ENCODE peak calls at places on chromosomes 7 and 10, in seven cellular contexts. One of them, this sample, is unnamed.

GRCh38 chr7:116772423-116772852 is 89.9 kb upstream of the CAPZA2 start:
- DNase-seq in astrocyte: peak
- DNase-seq in epithelial cell of proximal tubule: peak
- DNase-seq in stomach: no peak
- DNase-seq in Jurkat, Clone E6-1: no peak
- DNase-seq in HAP-1: no peak
- DNase-seq in Peyer's patch: no peak
- DNase-seq in this sample: no peak

GRCh38 chr7:34438436-34438835 is 219.6 kb upstream of the NPSR1 start:
- DNase-seq in astrocyte: no peak
- DNase-seq in epithelial cell of proximal tubule: no peak
- DNase-seq in stomach: no peak
- DNase-seq in Jurkat, Clone E6-1: no peak
- DNase-seq in HAP-1: no peak
- DNase-seq in Peyer's patch: no peak
- DNase-seq in this sample: no peak

GRCh38 chr10:58642283-58642682 is 129.6 kb downstream of the BICC1 start:
- DNase-seq in astrocyte: peak
- DNase-seq in epithelial cell of proximal tubule: no peak
- DNase-seq in stomach: no peak
- DNase-seq in Jurkat, Clone E6-1: no peak
- DNase-seq in HAP-1: no peak
- DNase-seq in Peyer's patch: no peak
- DNase-seq in this sample: no peak

GRCh38 chr7:28272461-28272877 is 91.9 kb upstream of the JAZF1 start:
- DNase-seq in astrocyte: peak
- DNase-seq in epithelial cell of proximal tubule: no peak
- DNase-seq in stomach: peak
- DNase-seq in Jurkat, Clone E6-1: peak
- DNase-seq in HAP-1: peak
- DNase-seq in Peyer's patch: peak
- DNase-seq in this sample: no peak

GRCh38 chr7:92875719-92876118 is 39.3 kb upstream of the CDK6 start:
- DNase-seq in astrocyte: peak
- DNase-seq in epithelial cell of proximal tubule: no peak
- DNase-seq in stomach: no peak
- DNase-seq in Jurkat, Clone E6-1: no peak
- DNase-seq in HAP-1: no peak
- DNase-seq in Peyer's patch: no peak
- DNase-seq in this sample: no peak

GRCh38 chr7:81209059-81209458 is 290.2 kb upstream of the SEMA3C start:
- DNase-seq in astrocyte: no peak
- DNase-seq in epithelial cell of proximal tubule: no peak
- DNase-seq in stomach: no peak
- DNase-seq in Jurkat, Clone E6-1: no peak
- DNase-seq in HAP-1: no peak
- DNase-seq in Peyer's patch: no peak
- DNase-seq in this sample: no peak

GRCh38 chr7:135743907-135744789 is 4.5 kb downstream of the FAM180A start:
- DNase-seq in astrocyte: peak
- DNase-seq in epithelial cell of proximal tubule: no peak
- DNase-seq in stomach: no peak
- DNase-seq in Jurkat, Clone E6-1: no peak
- DNase-seq in HAP-1: no peak
- DNase-seq in Peyer's patch: no peak
- DNase-seq in this sample: peak

GRCh38 chr7:152588350-152588749 is 87.6 kb downstream of the XRCC2 start:
- DNase-seq in astrocyte: peak
- DNase-seq in epithelial cell of proximal tubule: peak
- DNase-seq in stomach: no peak
- DNase-seq in Jurkat, Clone E6-1: no peak
- DNase-seq in HAP-1: no peak
- DNase-seq in Peyer's patch: no peak
- DNase-seq in this sample: no peak

GRCh38 chr7:46814516-46815250 is 767.2 kb downstream of the TNS3 start:
- DNase-seq in astrocyte: no peak
- DNase-seq in epithelial cell of proximal tubule: no peak
- DNase-seq in stomach: no peak
- DNase-seq in Jurkat, Clone E6-1: no peak
- DNase-seq in HAP-1: no peak
- DNase-seq in Peyer's patch: no peak
- DNase-seq in this sample: no peak

GRCh38 chr7:77245015-77245755 is 45.6 kb upstream of the FGL2 start:
- DNase-seq in astrocyte: no peak
- DNase-seq in epithelial cell of proximal tubule: no peak
- DNase-seq in stomach: no peak
- DNase-seq in Jurkat, Clone E6-1: no peak
- DNase-seq in HAP-1: no peak
- DNase-seq in Peyer's patch: peak
- DNase-seq in this sample: no peak

GRCh38 chr10:48251152-48251524 is 23.4 kb downstream of the FRMPD2 start:
- DNase-seq in astrocyte: no peak
- DNase-seq in epithelial cell of proximal tubule: no peak
- DNase-seq in stomach: peak
- DNase-seq in Jurkat, Clone E6-1: no peak
- DNase-seq in HAP-1: no peak
- DNase-seq in Peyer's patch: no peak
- DNase-seq in this sample: no peak

GRCh38 chr10:7407368-7408002 is 3.3 kb downstream of the SFMBT2 start:
- DNase-seq in astrocyte: no peak
- DNase-seq in epithelial cell of proximal tubule: no peak
- DNase-seq in stomach: no peak
- DNase-seq in Jurkat, Clone E6-1: no peak
- DNase-seq in HAP-1: no peak
- DNase-seq in Peyer's patch: no peak
- DNase-seq in this sample: no peak

GRCh38 chr10:8431511-8431910 is 377.0 kb downstream of the GATA3 start:
- DNase-seq in astrocyte: peak
- DNase-seq in epithelial cell of proximal tubule: no peak
- DNase-seq in stomach: no peak
- DNase-seq in Jurkat, Clone E6-1: peak
- DNase-seq in HAP-1: no peak
- DNase-seq in Peyer's patch: no peak
- DNase-seq in this sample: no peak

GRCh38 chr7:78472519-78472918 is 673.9 kb downstream of the PHTF2 start:
- DNase-seq in astrocyte: peak
- DNase-seq in epithelial cell of proximal tubule: peak
- DNase-seq in stomach: no peak
- DNase-seq in Jurkat, Clone E6-1: no peak
- DNase-seq in HAP-1: no peak
- DNase-seq in Peyer's patch: no peak
- DNase-seq in this sample: peak

GRCh38 chr10:79069325-79070090 is 742 bp downstream of the ZMIZ1 start:
- DNase-seq in astrocyte: no peak
- DNase-seq in epithelial cell of proximal tubule: no peak
- DNase-seq in stomach: peak
- DNase-seq in Jurkat, Clone E6-1: no peak
- DNase-seq in HAP-1: no peak
- DNase-seq in Peyer's patch: peak
- DNase-seq in this sample: no peak

GRCh38 chr10:29932991-29933390 is 126.4 kb downstream of the JCAD start:
- DNase-seq in astrocyte: no peak
- DNase-seq in epithelial cell of proximal tubule: peak
- DNase-seq in stomach: no peak
- DNase-seq in Jurkat, Clone E6-1: no peak
- DNase-seq in HAP-1: no peak
- DNase-seq in Peyer's patch: no peak
- DNase-seq in this sample: no peak

GRCh38 chr10:50367732-50368131 is 116.4 kb upstream of the ASAH2 start:
- DNase-seq in astrocyte: peak
- DNase-seq in epithelial cell of proximal tubule: no peak
- DNase-seq in stomach: no peak
- DNase-seq in Jurkat, Clone E6-1: no peak
- DNase-seq in HAP-1: peak
- DNase-seq in Peyer's patch: no peak
- DNase-seq in this sample: no peak

GRCh38 chr10:77869626-77870420 is 56.7 kb downstream of the DLG5 start:
- DNase-seq in astrocyte: peak
- DNase-seq in epithelial cell of proximal tubule: no peak
- DNase-seq in stomach: no peak
- DNase-seq in Jurkat, Clone E6-1: no peak
- DNase-seq in HAP-1: no peak
- DNase-seq in Peyer's patch: no peak
- DNase-seq in this sample: no peak

GRCh38 chr10:43091846-43092245 is 15.0 kb downstream of the RET start:
- DNase-seq in astrocyte: no peak
- DNase-seq in epithelial cell of proximal tubule: no peak
- DNase-seq in stomach: no peak
- DNase-seq in Jurkat, Clone E6-1: no peak
- DNase-seq in HAP-1: no peak
- DNase-seq in Peyer's patch: no peak
- DNase-seq in this sample: no peak

GRCh38 chr10:32314588-32314987 is 32.4 kb downstream of the EPC1 start:
- DNase-seq in astrocyte: no peak
- DNase-seq in epithelial cell of proximal tubule: no peak
- DNase-seq in stomach: no peak
- DNase-seq in Jurkat, Clone E6-1: no peak
- DNase-seq in HAP-1: no peak
- DNase-seq in Peyer's patch: no peak
- DNase-seq in this sample: no peak

GRCh38 chr10:117734626-117735405 is 192.3 kb downstream of the EMX2 start:
- DNase-seq in astrocyte: no peak
- DNase-seq in epithelial cell of proximal tubule: no peak
- DNase-seq in stomach: no peak
- DNase-seq in Jurkat, Clone E6-1: no peak
- DNase-seq in HAP-1: no peak
- DNase-seq in Peyer's patch: no peak
- DNase-seq in this sample: no peak

GRCh38 chr7:114865564-114865963 is 56.3 kb upstream of the MDFIC start:
- DNase-seq in astrocyte: peak
- DNase-seq in epithelial cell of proximal tubule: no peak
- DNase-seq in stomach: peak
- DNase-seq in Jurkat, Clone E6-1: no peak
- DNase-seq in HAP-1: no peak
- DNase-seq in Peyer's patch: no peak
- DNase-seq in this sample: no peak

GRCh38 chr10:624605-625334 is 64.7 kb downstream of the DIP2C start:
- DNase-seq in astrocyte: peak
- DNase-seq in epithelial cell of proximal tubule: peak
- DNase-seq in stomach: no peak
- DNase-seq in Jurkat, Clone E6-1: no peak
- DNase-seq in HAP-1: no peak
- DNase-seq in Peyer's patch: no peak
- DNase-seq in this sample: peak

GRCh38 chr7:131574741-131575140 is 18.3 kb upstream of the PODXL start:
- DNase-seq in astrocyte: peak
- DNase-seq in epithelial cell of proximal tubule: no peak
- DNase-seq in stomach: no peak
- DNase-seq in Jurkat, Clone E6-1: no peak
- DNase-seq in HAP-1: no peak
- DNase-seq in Peyer's patch: no peak
- DNase-seq in this sample: peak

GRCh38 chr10:104259456-104259855 is 4.8 kb downstream of the GSTO1 start:
- DNase-seq in astrocyte: no peak
- DNase-seq in epithelial cell of proximal tubule: no peak
- DNase-seq in stomach: no peak
- DNase-seq in Jurkat, Clone E6-1: no peak
- DNase-seq in HAP-1: no peak
- DNase-seq in Peyer's patch: no peak
- DNase-seq in this sample: no peak

GRCh38 chr10:60817135-60817805 is 39.0 kb downstream of the CDK1 start:
- DNase-seq in astrocyte: peak
- DNase-seq in epithelial cell of proximal tubule: no peak
- DNase-seq in stomach: no peak
- DNase-seq in Jurkat, Clone E6-1: no peak
- DNase-seq in HAP-1: no peak
- DNase-seq in Peyer's patch: no peak
- DNase-seq in this sample: no peak
- H3K4me3 ChIP-seq in astrocyte: no peak
- H3K4me3 ChIP-seq in epithelial cell of proximal tubule: no peak
- H3K4me3 ChIP-seq in stomach: no peak
- H3K4me3 ChIP-seq in Jurkat, Clone E6-1: no peak
- H3K4me3 ChIP-seq in HAP-1: no peak
- H3K4me3 ChIP-seq in Peyer's patch: no peak
- H3K4me3 ChIP-seq in this sample: no peak

GRCh38 chr10:34690403-34691049 is 124.6 kb downstream of the PARD3 start:
- DNase-seq in astrocyte: no peak
- DNase-seq in epithelial cell of proximal tubule: no peak
- DNase-seq in stomach: no peak
- DNase-seq in Jurkat, Clone E6-1: no peak
- DNase-seq in HAP-1: no peak
- DNase-seq in Peyer's patch: no peak
- DNase-seq in this sample: no peak
- H3K4me3 ChIP-seq in astrocyte: no peak
- H3K4me3 ChIP-seq in epithelial cell of proximal tubule: no peak
- H3K4me3 ChIP-seq in stomach: no peak
- H3K4me3 ChIP-seq in Jurkat, Clone E6-1: no peak
- H3K4me3 ChIP-seq in HAP-1: no peak
- H3K4me3 ChIP-seq in Peyer's patch: no peak
- H3K4me3 ChIP-seq in this sample: no peak

DNA sequence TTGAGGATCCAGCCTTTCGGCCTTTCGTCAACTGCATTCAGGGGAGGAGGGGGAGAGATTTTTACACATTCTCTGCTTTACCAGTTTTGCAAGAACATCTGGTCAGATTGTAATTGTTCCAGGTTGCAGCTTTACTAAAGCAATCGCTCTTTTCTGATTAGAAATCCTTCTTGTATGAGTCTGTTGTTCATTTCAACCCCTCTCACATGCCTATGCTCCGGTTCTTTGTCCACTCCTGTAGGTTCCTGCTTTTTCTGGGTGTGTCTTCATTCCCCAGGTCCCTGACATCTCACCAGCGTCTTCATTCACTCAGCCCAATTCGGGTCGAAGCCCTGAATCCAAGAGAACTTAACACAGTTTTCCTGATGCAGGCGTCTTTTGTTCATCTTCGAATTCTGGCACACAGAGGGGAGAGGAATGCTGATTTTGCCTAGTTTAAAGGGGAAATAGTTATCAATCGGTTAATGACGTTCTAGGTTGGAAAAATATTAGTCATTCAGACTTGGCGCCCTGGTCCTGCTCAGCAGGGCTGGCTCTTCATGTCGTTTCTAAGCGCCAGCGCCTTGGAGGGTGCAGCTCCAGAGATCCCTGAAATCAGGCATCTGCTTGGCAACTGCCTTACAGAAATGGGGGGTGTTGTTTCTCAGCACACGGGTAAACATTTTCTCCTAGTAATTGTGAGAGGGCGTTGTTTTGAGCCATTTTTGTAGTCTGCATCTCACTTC is 1.1 kb upstream of the PRTFDC1 start:
- DNase-seq in astrocyte: peak
- DNase-seq in epithelial cell of proximal tubule: no peak
- DNase-seq in stomach: no peak
- DNase-seq in Jurkat, Clone E6-1: no peak
- DNase-seq in HAP-1: peak
- DNase-seq in Peyer's patch: no peak
- DNase-seq in this sample: no peak
- H3K4me3 ChIP-seq in astrocyte: no peak
- H3K4me3 ChIP-seq in epithelial cell of proximal tubule: peak
- H3K4me3 ChIP-seq in stomach: peak
- H3K4me3 ChIP-seq in Jurkat, Clone E6-1: peak
- H3K4me3 ChIP-seq in HAP-1: peak
- H3K4me3 ChIP-seq in Peyer's patch: peak
- H3K4me3 ChIP-seq in this sample: peak

DNA sequence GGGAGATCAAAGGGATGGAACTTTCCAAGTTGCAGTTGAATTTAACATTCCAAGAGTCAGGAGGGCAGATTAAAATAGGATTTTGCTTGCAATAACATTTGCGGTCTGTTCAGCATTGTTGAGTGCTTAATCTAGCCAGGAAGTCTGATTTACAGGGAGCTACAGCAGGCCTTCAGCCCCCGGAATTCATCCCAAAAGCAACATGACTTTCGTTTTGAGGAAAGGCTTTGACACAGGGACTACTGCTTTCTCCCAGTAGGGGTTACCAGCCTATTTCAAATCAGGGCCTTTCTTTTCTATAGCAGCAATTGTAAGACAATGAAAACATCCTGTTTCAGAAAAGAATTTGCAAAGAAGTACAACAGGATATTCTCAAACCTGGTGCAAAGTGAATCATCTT is 279.7 kb upstream of the PITRM1 start:
- DNase-seq in astrocyte: peak
- DNase-seq in epithelial cell of proximal tubule: no peak
- DNase-seq in stomach: no peak
- DNase-seq in Jurkat, Clone E6-1: no peak
- DNase-seq in HAP-1: no peak
- DNase-seq in Peyer's patch: no peak
- DNase-seq in this sample: peak
- H3K4me3 ChIP-seq in astrocyte: peak
- H3K4me3 ChIP-seq in epithelial cell of proximal tubule: no peak
- H3K4me3 ChIP-seq in stomach: no peak
- H3K4me3 ChIP-seq in Jurkat, Clone E6-1: no peak
- H3K4me3 ChIP-seq in HAP-1: no peak
- H3K4me3 ChIP-seq in Peyer's patch: no peak
- H3K4me3 ChIP-seq in this sample: peak